ENCODE peak calls at places on chromosomes 7 and 10, in eight cellular contexts. One of them, this sample, is unnamed.

GRCh38 chr7:20083781-20084180 is 133.4 kb downstream of the MACC1 start:
- DNase-seq in kidney: no peak
- DNase-seq in right lobe of liver: no peak
- DNase-seq in BJ: peak
- DNase-seq in suprapubic skin: peak
- DNase-seq in heart right ventricle: no peak
- DNase-seq in GM12865: peak
- DNase-seq in gastrocnemius medialis: no peak
- DNase-seq in this sample: peak

GRCh38 chr10:73432646-73433537 is 469 bp downstream of the MSS51 start:
- DNase-seq in kidney: no peak
- DNase-seq in right lobe of liver: no peak
- DNase-seq in BJ: no peak
- DNase-seq in suprapubic skin: no peak
- DNase-seq in heart right ventricle: no peak
- DNase-seq in GM12865: no peak
- DNase-seq in gastrocnemius medialis: no peak
- DNase-seq in this sample: no peak

GRCh38 chr10:22716943-22717342 is 2.6 kb upstream of the PIP4K2A start:
- DNase-seq in kidney: no peak
- DNase-seq in right lobe of liver: no peak
- DNase-seq in BJ: no peak
- DNase-seq in suprapubic skin: no peak
- DNase-seq in heart right ventricle: no peak
- DNase-seq in GM12865: no peak
- DNase-seq in gastrocnemius medialis: no peak
- DNase-seq in this sample: no peak

GRCh38 chr10:29646238-29646902 is 11.6 kb upstream of the SVIL start:
- DNase-seq in kidney: no peak
- DNase-seq in right lobe of liver: no peak
- DNase-seq in BJ: no peak
- DNase-seq in suprapubic skin: peak
- DNase-seq in heart right ventricle: no peak
- DNase-seq in GM12865: no peak
- DNase-seq in gastrocnemius medialis: peak
- DNase-seq in this sample: no peak

GRCh38 chr7:116258734-116259133 is 48.4 kb downstream of the TES start:
- DNase-seq in kidney: no peak
- DNase-seq in right lobe of liver: no peak
- DNase-seq in BJ: no peak
- DNase-seq in suprapubic skin: no peak
- DNase-seq in heart right ventricle: no peak
- DNase-seq in GM12865: peak
- DNase-seq in gastrocnemius medialis: no peak
- DNase-seq in this sample: no peak

GRCh38 chr10:80166581-80167470 is 34.3 kb downstream of the PLAC9 start:
- DNase-seq in kidney: no peak
- DNase-seq in right lobe of liver: no peak
- DNase-seq in BJ: no peak
- DNase-seq in suprapubic skin: no peak
- DNase-seq in heart right ventricle: no peak
- DNase-seq in GM12865: no peak
- DNase-seq in gastrocnemius medialis: no peak
- DNase-seq in this sample: no peak

GRCh38 chr7:32154797-32155196 is 84.6 kb upstream of the PDE1C start:
- DNase-seq in kidney: no peak
- DNase-seq in right lobe of liver: no peak
- DNase-seq in BJ: no peak
- DNase-seq in suprapubic skin: no peak
- DNase-seq in heart right ventricle: peak
- DNase-seq in GM12865: no peak
- DNase-seq in gastrocnemius medialis: peak
- DNase-seq in this sample: peak

GRCh38 chr10:110022716-110023504 is 15.1 kb downstream of the ADD3 start:
- DNase-seq in kidney: no peak
- DNase-seq in right lobe of liver: no peak
- DNase-seq in BJ: no peak
- DNase-seq in suprapubic skin: no peak
- DNase-seq in heart right ventricle: no peak
- DNase-seq in GM12865: no peak
- DNase-seq in gastrocnemius medialis: no peak
- DNase-seq in this sample: no peak

GRCh38 chr10:94002156-94002555 is 8.4 kb downstream of the PLCE1 start:
- DNase-seq in kidney: no peak
- DNase-seq in right lobe of liver: no peak
- DNase-seq in BJ: no peak
- DNase-seq in suprapubic skin: no peak
- DNase-seq in heart right ventricle: no peak
- DNase-seq in GM12865: no peak
- DNase-seq in gastrocnemius medialis: peak
- DNase-seq in this sample: no peak

GRCh38 chr7:42232275-42232674 is 4.7 kb downstream of the GLI3 start:
- DNase-seq in kidney: no peak
- DNase-seq in right lobe of liver: no peak
- DNase-seq in BJ: no peak
- DNase-seq in suprapubic skin: no peak
- DNase-seq in heart right ventricle: no peak
- DNase-seq in GM12865: no peak
- DNase-seq in gastrocnemius medialis: no peak
- DNase-seq in this sample: no peak

GRCh38 chr7:39459606-39460090 is 106.6 kb upstream of the YAE1 start:
- DNase-seq in kidney: no peak
- DNase-seq in right lobe of liver: no peak
- DNase-seq in BJ: no peak
- DNase-seq in suprapubic skin: no peak
- DNase-seq in heart right ventricle: no peak
- DNase-seq in GM12865: no peak
- DNase-seq in gastrocnemius medialis: no peak
- DNase-seq in this sample: no peak

GRCh38 chr7:953547-954327 is 743 bp downstream of the ADAP1 start:
- DNase-seq in kidney: peak
- DNase-seq in right lobe of liver: peak
- DNase-seq in BJ: no peak
- DNase-seq in suprapubic skin: peak
- DNase-seq in heart right ventricle: peak
- DNase-seq in GM12865: peak
- DNase-seq in gastrocnemius medialis: no peak
- DNase-seq in this sample: peak

GRCh38 chr10:133316732-133317131 is 8.0 kb downstream of the ZNF511 start:
- DNase-seq in kidney: peak
- DNase-seq in right lobe of liver: no peak
- DNase-seq in BJ: no peak
- DNase-seq in suprapubic skin: no peak
- DNase-seq in heart right ventricle: no peak
- DNase-seq in GM12865: no peak
- DNase-seq in gastrocnemius medialis: no peak
- DNase-seq in this sample: no peak

GRCh38 chr10:103184615-103185014 is 8.5 kb downstream of the NT5C2 start:
- DNase-seq in kidney: no peak
- DNase-seq in right lobe of liver: no peak
- DNase-seq in BJ: no peak
- DNase-seq in suprapubic skin: no peak
- DNase-seq in heart right ventricle: no peak
- DNase-seq in GM12865: no peak
- DNase-seq in gastrocnemius medialis: no peak
- DNase-seq in this sample: no peak

GRCh38 chr7:92402920-92403759 is 44.1 kb upstream of the GATAD1 start:
- DNase-seq in kidney: no peak
- DNase-seq in right lobe of liver: no peak
- DNase-seq in BJ: peak
- DNase-seq in suprapubic skin: no peak
- DNase-seq in heart right ventricle: no peak
- DNase-seq in GM12865: no peak
- DNase-seq in gastrocnemius medialis: no peak
- DNase-seq in this sample: no peak

GRCh38 chr10:86693721-86694369 is 25.5 kb downstream of the LDB3 start:
- DNase-seq in kidney: peak
- DNase-seq in right lobe of liver: peak
- DNase-seq in BJ: peak
- DNase-seq in suprapubic skin: no peak
- DNase-seq in heart right ventricle: no peak
- DNase-seq in GM12865: peak
- DNase-seq in gastrocnemius medialis: no peak
- DNase-seq in this sample: no peak

GRCh38 chr10:103197177-103197576 is 4.1 kb upstream of the NT5C2 start:
- DNase-seq in kidney: no peak
- DNase-seq in right lobe of liver: peak
- DNase-seq in BJ: peak
- DNase-seq in suprapubic skin: peak
- DNase-seq in heart right ventricle: peak
- DNase-seq in GM12865: no peak
- DNase-seq in gastrocnemius medialis: peak
- DNase-seq in this sample: peak

GRCh38 chr7:68706291-68706690 is 892.0 kb upstream of the AUTS2 start:
- DNase-seq in kidney: no peak
- DNase-seq in right lobe of liver: no peak
- DNase-seq in BJ: peak
- DNase-seq in suprapubic skin: no peak
- DNase-seq in heart right ventricle: no peak
- DNase-seq in GM12865: no peak
- DNase-seq in gastrocnemius medialis: no peak
- DNase-seq in this sample: no peak

GRCh38 chr10:25698638-25699037 is 235.4 kb upstream of the MYO3A start:
- DNase-seq in kidney: no peak
- DNase-seq in right lobe of liver: no peak
- DNase-seq in BJ: no peak
- DNase-seq in suprapubic skin: no peak
- DNase-seq in heart right ventricle: no peak
- DNase-seq in GM12865: no peak
- DNase-seq in gastrocnemius medialis: no peak
- DNase-seq in this sample: no peak

GRCh38 chr7:91082854-91083495 is 181.3 kb upstream of the FZD1 start:
- DNase-seq in kidney: no peak
- DNase-seq in right lobe of liver: no peak
- DNase-seq in BJ: no peak
- DNase-seq in suprapubic skin: no peak
- DNase-seq in heart right ventricle: no peak
- DNase-seq in GM12865: peak
- DNase-seq in gastrocnemius medialis: no peak
- DNase-seq in this sample: no peak

GRCh38 chr7:135283959-135284638 is 50.5 kb downstream of the STRA8 start:
- DNase-seq in kidney: no peak
- DNase-seq in right lobe of liver: no peak
- DNase-seq in BJ: no peak
- DNase-seq in suprapubic skin: no peak
- DNase-seq in heart right ventricle: no peak
- DNase-seq in GM12865: no peak
- DNase-seq in gastrocnemius medialis: no peak
- DNase-seq in this sample: no peak

GRCh38 chr10:110798340-110798739 is 73.4 kb upstream of the PDCD4 start:
- DNase-seq in kidney: no peak
- DNase-seq in right lobe of liver: no peak
- DNase-seq in BJ: no peak
- DNase-seq in suprapubic skin: no peak
- DNase-seq in heart right ventricle: no peak
- DNase-seq in GM12865: no peak
- DNase-seq in gastrocnemius medialis: no peak
- DNase-seq in this sample: no peak

GRCh38 chr7:135414850-135415439 is 95.0 kb downstream of the CNOT4 start:
- DNase-seq in kidney: no peak
- DNase-seq in right lobe of liver: no peak
- DNase-seq in BJ: peak
- DNase-seq in suprapubic skin: no peak
- DNase-seq in heart right ventricle: no peak
- DNase-seq in GM12865: peak
- DNase-seq in gastrocnemius medialis: no peak
- DNase-seq in this sample: no peak

GRCh38 chr7:11319491-11320274 is 346.0 kb downstream of the PHF14 start:
- DNase-seq in kidney: no peak
- DNase-seq in right lobe of liver: no peak
- DNase-seq in BJ: no peak
- DNase-seq in suprapubic skin: no peak
- DNase-seq in heart right ventricle: no peak
- DNase-seq in GM12865: peak
- DNase-seq in gastrocnemius medialis: no peak
- DNase-seq in this sample: no peak

GRCh38 chr10:116775488-116776400 is 33.4 kb upstream of the HSPA12A start:
- DNase-seq in kidney: no peak
- DNase-seq in right lobe of liver: no peak
- DNase-seq in BJ: no peak
- DNase-seq in suprapubic skin: peak
- DNase-seq in heart right ventricle: no peak
- DNase-seq in GM12865: no peak
- DNase-seq in gastrocnemius medialis: no peak
- DNase-seq in this sample: no peak

GRCh38 chr7:121450631-121451030 is 54.5 kb upstream of the FAM3C start:
- DNase-seq in kidney: no peak
- DNase-seq in right lobe of liver: no peak
- DNase-seq in BJ: no peak
- DNase-seq in suprapubic skin: no peak
- DNase-seq in heart right ventricle: no peak
- DNase-seq in GM12865: no peak
- DNase-seq in gastrocnemius medialis: no peak
- DNase-seq in this sample: no peak
- TF ChIP-seq CTCF in kidney: no peak
- TF ChIP-seq CTCF in right lobe of liver: no peak
- TF ChIP-seq CTCF in BJ: no peak
- TF ChIP-seq CTCF in suprapubic skin: no peak
- TF ChIP-seq CTCF in heart right ventricle: no peak
- TF ChIP-seq CTCF in GM12865: no peak
- TF ChIP-seq CTCF in gastrocnemius medialis: no peak
- TF ChIP-seq CTCF in this sample: no peak

GRCh38 chr7:51318001-51318400 is 1.4 kb upstream of the COBL start:
- DNase-seq in kidney: no peak
- DNase-seq in right lobe of liver: no peak
- DNase-seq in BJ: no peak
- DNase-seq in suprapubic skin: no peak
- DNase-seq in heart right ventricle: no peak
- DNase-seq in GM12865: no peak
- DNase-seq in gastrocnemius medialis: no peak
- DNase-seq in this sample: no peak
- H3K4me3 ChIP-seq in kidney: no peak
- H3K4me3 ChIP-seq in right lobe of liver: peak
- H3K4me3 ChIP-seq in BJ: no peak
- H3K4me3 ChIP-seq in suprapubic skin: no peak
- H3K4me3 ChIP-seq in heart right ventricle: no peak
- H3K4me3 ChIP-seq in GM12865: no peak
- H3K4me3 ChIP-seq in gastrocnemius medialis: no peak
- H3K4me3 ChIP-seq in this sample: no peak

DNA sequence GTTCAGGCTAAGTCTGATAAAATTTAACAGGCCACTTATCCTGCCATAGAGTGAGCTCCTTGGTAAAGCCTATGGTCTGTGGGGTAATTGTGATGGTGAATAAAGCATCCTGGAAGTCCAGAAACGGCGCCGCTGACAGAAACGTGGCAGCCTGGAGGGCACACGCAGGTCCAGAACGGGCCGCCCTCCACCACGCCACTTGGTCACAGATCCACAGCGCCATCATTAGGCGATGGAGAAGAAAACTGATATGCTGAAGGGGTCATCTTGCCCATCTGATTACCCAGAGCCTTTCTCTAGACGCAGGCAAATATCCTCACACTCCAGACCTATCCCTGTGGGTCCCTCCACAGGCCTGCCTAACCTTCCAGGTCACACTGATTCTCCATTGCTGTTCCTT is 37.8 kb downstream of the PODXL start:
- DNase-seq in kidney: no peak
- DNase-seq in right lobe of liver: no peak
- DNase-seq in BJ: no peak
- DNase-seq in suprapubic skin: peak
- DNase-seq in heart right ventricle: no peak
- DNase-seq in GM12865: no peak
- DNase-seq in gastrocnemius medialis: no peak
- DNase-seq in this sample: peak
- TF ChIP-seq CTCF in kidney: no peak
- TF ChIP-seq CTCF in right lobe of liver: no peak
- TF ChIP-seq CTCF in BJ: no peak
- TF ChIP-seq CTCF in suprapubic skin: no peak
- TF ChIP-seq CTCF in heart right ventricle: no peak
- TF ChIP-seq CTCF in GM12865: no peak
- TF ChIP-seq CTCF in gastrocnemius medialis: no peak
- TF ChIP-seq CTCF in this sample: no peak

GRCh38 chr7:83646027-83646426 is 2.9 kb downstream of the SEMA3E start:
- DNase-seq in kidney: no peak
- DNase-seq in right lobe of liver: no peak
- DNase-seq in BJ: no peak
- DNase-seq in suprapubic skin: no peak
- DNase-seq in heart right ventricle: no peak
- DNase-seq in GM12865: no peak
- DNase-seq in gastrocnemius medialis: no peak
- DNase-seq in this sample: no peak
- H3K4me3 ChIP-seq in kidney: no peak
- H3K4me3 ChIP-seq in right lobe of liver: no peak
- H3K4me3 ChIP-seq in BJ: no peak
- H3K4me3 ChIP-seq in suprapubic skin: no peak
- H3K4me3 ChIP-seq in heart right ventricle: no peak
- H3K4me3 ChIP-seq in GM12865: no peak
- H3K4me3 ChIP-seq in gastrocnemius medialis: no peak
- H3K4me3 ChIP-seq in this sample: no peak